ENCODE peak calls at places on chromosomes 5 and 9, in seven cellular contexts. One of them, this sample, is unnamed.

GRCh38 chr9:19201899-19202891 is 28.3 kb upstream of the DENND4C start:
- DNase-seq in GM12878: no peak
- DNase-seq in heart left ventricle: no peak
- DNase-seq in left ventricle myocardium inferior: no peak
- DNase-seq in mammary epithelial cell: no peak
- DNase-seq in adrenal gland: peak; percentile 43
- DNase-seq in GM06990: no peak
- DNase-seq in this sample: peak; percentile 78

GRCh38 chr5:56457887-56458451 is 224.8 kb upstream of the ANKRD55 start:
- DNase-seq in GM12878: no peak
- DNase-seq in heart left ventricle: no peak
- DNase-seq in left ventricle myocardium inferior: peak; percentile 29
- DNase-seq in mammary epithelial cell: no peak
- DNase-seq in adrenal gland: peak; percentile 76
- DNase-seq in GM06990: no peak
- DNase-seq in this sample: no peak

GRCh38 chr9:111853450-111853827 is 43.2 kb upstream of the UGCG start:
- DNase-seq in GM12878: no peak
- DNase-seq in heart left ventricle: no peak
- DNase-seq in left ventricle myocardium inferior: no peak
- DNase-seq in mammary epithelial cell: no peak
- DNase-seq in adrenal gland: no peak
- DNase-seq in GM06990: no peak
- DNase-seq in this sample: no peak

GRCh38 chr9:83536332-83536731 is 1.9 kb downstream of the FRMD3 start:
- DNase-seq in GM12878: no peak
- DNase-seq in heart left ventricle: no peak
- DNase-seq in left ventricle myocardium inferior: no peak
- DNase-seq in mammary epithelial cell: no peak
- DNase-seq in adrenal gland: no peak
- DNase-seq in GM06990: no peak
- DNase-seq in this sample: no peak

GRCh38 chr5:157245477-157245876 is 20.4 kb upstream of the CYFIP2 start:
- DNase-seq in GM12878: no peak
- DNase-seq in heart left ventricle: no peak
- DNase-seq in left ventricle myocardium inferior: no peak
- DNase-seq in mammary epithelial cell: no peak
- DNase-seq in adrenal gland: no peak
- DNase-seq in GM06990: no peak
- DNase-seq in this sample: no peak

GRCh38 chr9:88954073-88954472 is 37.2 kb upstream of the S1PR3 start:
- DNase-seq in GM12878: no peak
- DNase-seq in heart left ventricle: no peak
- DNase-seq in left ventricle myocardium inferior: no peak
- DNase-seq in mammary epithelial cell: peak; percentile 62
- DNase-seq in adrenal gland: no peak
- DNase-seq in GM06990: no peak
- DNase-seq in this sample: no peak

GRCh38 chr5:32505718-32506117 is 61.2 kb upstream of the ZFR start:
- DNase-seq in GM12878: no peak
- DNase-seq in heart left ventricle: no peak
- DNase-seq in left ventricle myocardium inferior: no peak
- DNase-seq in mammary epithelial cell: peak; percentile 31
- DNase-seq in adrenal gland: no peak
- DNase-seq in GM06990: no peak
- DNase-seq in this sample: peak; percentile 33

GRCh38 chr5:176892663-176893062 is 6.5 kb downstream of the HK3 start:
- DNase-seq in GM12878: no peak
- DNase-seq in heart left ventricle: no peak
- DNase-seq in left ventricle myocardium inferior: no peak
- DNase-seq in mammary epithelial cell: no peak
- DNase-seq in adrenal gland: no peak
- DNase-seq in GM06990: no peak
- DNase-seq in this sample: no peak

GRCh38 chr5:60023255-60023654 is 129.7 kb upstream of the PDE4D start:
- DNase-seq in GM12878: no peak
- DNase-seq in heart left ventricle: no peak
- DNase-seq in left ventricle myocardium inferior: no peak
- DNase-seq in mammary epithelial cell: no peak
- DNase-seq in adrenal gland: no peak
- DNase-seq in GM06990: no peak
- DNase-seq in this sample: no peak

GRCh38 chr5:147750065-147750464 is 32.5 kb downstream of the JAKMIP2 start:
- DNase-seq in GM12878: no peak
- DNase-seq in heart left ventricle: no peak
- DNase-seq in left ventricle myocardium inferior: no peak
- DNase-seq in mammary epithelial cell: no peak
- DNase-seq in adrenal gland: no peak
- DNase-seq in GM06990: no peak
- DNase-seq in this sample: no peak

GRCh38 chr5:1401681-1402096 is 43.6 kb downstream of the SLC6A3 start:
- DNase-seq in GM12878: no peak
- DNase-seq in heart left ventricle: no peak
- DNase-seq in left ventricle myocardium inferior: peak; percentile 11
- DNase-seq in mammary epithelial cell: no peak
- DNase-seq in adrenal gland: no peak
- DNase-seq in GM06990: no peak
- DNase-seq in this sample: no peak

GRCh38 chr5:22242532-22242931 is 610.6 kb downstream of the CDH12 start:
- DNase-seq in GM12878: no peak
- DNase-seq in heart left ventricle: no peak
- DNase-seq in left ventricle myocardium inferior: no peak
- DNase-seq in mammary epithelial cell: no peak
- DNase-seq in adrenal gland: no peak
- DNase-seq in GM06990: no peak
- DNase-seq in this sample: no peak

GRCh38 chr5:104096451-104096850 is 533.9 kb upstream of the NUDT12 start:
- DNase-seq in GM12878: no peak
- DNase-seq in heart left ventricle: no peak
- DNase-seq in left ventricle myocardium inferior: no peak
- DNase-seq in mammary epithelial cell: no peak
- DNase-seq in adrenal gland: no peak
- DNase-seq in GM06990: no peak
- DNase-seq in this sample: no peak

GRCh38 chr5:20360243-20360642 is 372.2 kb upstream of the CDH18 start:
- DNase-seq in GM12878: no peak
- DNase-seq in heart left ventricle: no peak
- DNase-seq in left ventricle myocardium inferior: no peak
- DNase-seq in mammary epithelial cell: no peak
- DNase-seq in adrenal gland: peak; percentile 2
- DNase-seq in GM06990: no peak
- DNase-seq in this sample: no peak

GRCh38 chr9:131284856-131285255 is 4.7 kb upstream of the PLPP7 start:
- DNase-seq in GM12878: no peak
- DNase-seq in heart left ventricle: peak; percentile 24
- DNase-seq in left ventricle myocardium inferior: no peak
- DNase-seq in mammary epithelial cell: no peak
- DNase-seq in adrenal gland: no peak
- DNase-seq in GM06990: no peak
- DNase-seq in this sample: no peak

GRCh38 chr5:76104027-76104426 is 20.8 kb downstream of the SV2C start:
- DNase-seq in GM12878: no peak
- DNase-seq in heart left ventricle: no peak
- DNase-seq in left ventricle myocardium inferior: no peak
- DNase-seq in mammary epithelial cell: peak; percentile 25
- DNase-seq in adrenal gland: peak; percentile 33
- DNase-seq in GM06990: no peak
- DNase-seq in this sample: no peak

GRCh38 chr5:78716221-78716620 is 67.6 kb upstream of the LHFPL2 start:
- DNase-seq in GM12878: no peak
- DNase-seq in heart left ventricle: no peak
- DNase-seq in left ventricle myocardium inferior: no peak
- DNase-seq in mammary epithelial cell: no peak
- DNase-seq in adrenal gland: no peak
- DNase-seq in GM06990: no peak
- DNase-seq in this sample: no peak

GRCh38 chr5:100771181-100771580 is 131.9 kb downstream of the ST8SIA4 start:
- DNase-seq in GM12878: no peak
- DNase-seq in heart left ventricle: no peak
- DNase-seq in left ventricle myocardium inferior: no peak
- DNase-seq in mammary epithelial cell: no peak
- DNase-seq in adrenal gland: no peak
- DNase-seq in GM06990: no peak
- DNase-seq in this sample: no peak

GRCh38 chr5:180120221-180121101 is 48.9 kb upstream of the RNF130 start:
- DNase-seq in GM12878: no peak
- DNase-seq in heart left ventricle: no peak
- DNase-seq in left ventricle myocardium inferior: no peak
- DNase-seq in mammary epithelial cell: no peak
- DNase-seq in adrenal gland: no peak
- DNase-seq in GM06990: no peak
- DNase-seq in this sample: no peak

GRCh38 chr5:10632110-10632903 is 68.4 kb downstream of the ANKRD33B start:
- DNase-seq in GM12878: peak; percentile 92
- DNase-seq in heart left ventricle: no peak
- DNase-seq in left ventricle myocardium inferior: no peak
- DNase-seq in mammary epithelial cell: no peak
- DNase-seq in adrenal gland: peak; percentile 17
- DNase-seq in GM06990: peak; percentile 96
- DNase-seq in this sample: no peak

GRCh38 chr5:158541535-158541934 is 558.2 kb downstream of the EBF1 start:
- DNase-seq in GM12878: no peak
- DNase-seq in heart left ventricle: no peak
- DNase-seq in left ventricle myocardium inferior: no peak
- DNase-seq in mammary epithelial cell: no peak
- DNase-seq in adrenal gland: no peak
- DNase-seq in GM06990: no peak
- DNase-seq in this sample: no peak

GRCh38 chr5:122019936-122020590 is 58.0 kb downstream of the LOX start:
- DNase-seq in GM12878: no peak
- DNase-seq in heart left ventricle: no peak
- DNase-seq in left ventricle myocardium inferior: no peak
- DNase-seq in mammary epithelial cell: no peak
- DNase-seq in adrenal gland: no peak
- DNase-seq in GM06990: no peak
- DNase-seq in this sample: no peak

GRCh38 chr5:138246334-138246733 is 28.1 kb downstream of the GFRA3 start:
- DNase-seq in GM12878: no peak
- DNase-seq in heart left ventricle: no peak
- DNase-seq in left ventricle myocardium inferior: no peak
- DNase-seq in mammary epithelial cell: no peak
- DNase-seq in adrenal gland: no peak
- DNase-seq in GM06990: no peak
- DNase-seq in this sample: no peak

GRCh38 chr5:146993876-146994530 is 115.4 kb upstream of the PPP2R2B start:
- DNase-seq in GM12878: no peak
- DNase-seq in heart left ventricle: no peak
- DNase-seq in left ventricle myocardium inferior: no peak
- DNase-seq in mammary epithelial cell: peak; percentile 25
- DNase-seq in adrenal gland: peak; percentile 32
- DNase-seq in GM06990: no peak
- DNase-seq in this sample: no peak

DNA sequence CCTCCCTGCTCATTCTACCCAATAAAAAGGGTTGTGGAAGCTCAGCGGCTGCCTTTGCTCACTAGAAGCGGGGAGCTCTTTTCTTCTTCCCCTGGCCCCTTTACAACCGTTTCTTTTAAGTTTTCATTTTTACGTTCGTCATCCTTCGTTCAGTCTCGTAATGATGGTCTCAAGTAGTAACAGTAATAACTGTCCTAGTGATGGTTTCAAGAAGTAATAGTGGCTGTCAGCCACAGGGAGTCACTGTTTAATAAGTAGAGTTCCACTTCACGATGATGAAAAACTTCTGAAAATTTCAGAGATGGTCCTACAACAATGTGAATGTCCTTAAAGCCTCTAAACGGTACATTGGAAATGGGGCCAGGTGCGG is 6.2 kb downstream of the UGT3A2 start:
- DNase-seq in GM12878: no peak
- DNase-seq in heart left ventricle: no peak
- DNase-seq in left ventricle myocardium inferior: no peak
- DNase-seq in mammary epithelial cell: no peak
- DNase-seq in adrenal gland: no peak
- DNase-seq in GM06990: no peak
- DNase-seq in this sample: no peak
- TF ChIP-seq CTCF in GM12878: peak; percentile 26
- TF ChIP-seq CTCF in heart left ventricle: no peak
- TF ChIP-seq CTCF in left ventricle myocardium inferior: no peak
- TF ChIP-seq CTCF in mammary epithelial cell: no peak
- TF ChIP-seq CTCF in adrenal gland: peak; percentile 22
- TF ChIP-seq CTCF in GM06990: peak; percentile 40
- TF ChIP-seq CTCF in this sample: no peak

DNA sequence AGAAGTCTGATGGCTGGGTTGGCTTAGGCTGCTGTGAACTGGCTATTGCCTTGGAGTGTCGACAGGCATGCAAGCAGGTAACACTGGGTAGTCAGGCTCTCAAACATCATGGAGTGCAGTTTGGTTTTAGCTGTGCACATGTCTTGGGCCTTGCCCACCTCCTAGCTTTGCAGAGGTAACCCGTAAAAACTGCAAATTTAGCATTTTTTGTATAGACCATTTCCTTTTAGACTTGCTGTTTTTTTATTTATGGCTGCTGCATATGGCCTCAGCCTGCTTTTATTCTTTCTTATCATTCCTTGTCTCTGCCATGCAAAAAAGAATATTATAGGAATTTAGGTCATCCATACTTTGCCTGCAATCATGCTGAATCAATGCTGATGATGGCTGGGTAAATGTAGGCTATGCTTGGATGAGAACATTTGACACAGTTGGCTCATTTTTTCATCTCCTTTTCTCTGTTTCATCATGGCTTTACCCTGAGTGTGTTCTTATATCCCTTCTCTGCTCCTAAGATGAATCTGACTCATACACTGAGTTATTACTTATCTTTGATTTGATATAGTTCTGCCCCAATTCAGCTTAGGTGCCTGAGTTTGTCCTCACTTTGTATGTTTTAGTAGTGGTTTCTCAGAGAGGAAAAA is 27.2 kb downstream of the RECK start:
- DNase-seq in GM12878: no peak
- DNase-seq in heart left ventricle: no peak
- DNase-seq in left ventricle myocardium inferior: no peak
- DNase-seq in mammary epithelial cell: no peak
- DNase-seq in adrenal gland: no peak
- DNase-seq in GM06990: no peak
- DNase-seq in this sample: no peak
- H3K4me3 ChIP-seq in GM12878: no peak overlapping the region
- H3K4me3 ChIP-seq in heart left ventricle: no peak overlapping the region
- H3K4me3 ChIP-seq in left ventricle myocardium inferior: no peak overlapping the region
- H3K4me3 ChIP-seq in mammary epithelial cell: no peak overlapping the region
- H3K4me3 ChIP-seq in adrenal gland: no peak overlapping the region
- H3K4me3 ChIP-seq in GM06990: no peak overlapping the region
- H3K4me3 ChIP-seq in this sample: no peak overlapping the region

DNA sequence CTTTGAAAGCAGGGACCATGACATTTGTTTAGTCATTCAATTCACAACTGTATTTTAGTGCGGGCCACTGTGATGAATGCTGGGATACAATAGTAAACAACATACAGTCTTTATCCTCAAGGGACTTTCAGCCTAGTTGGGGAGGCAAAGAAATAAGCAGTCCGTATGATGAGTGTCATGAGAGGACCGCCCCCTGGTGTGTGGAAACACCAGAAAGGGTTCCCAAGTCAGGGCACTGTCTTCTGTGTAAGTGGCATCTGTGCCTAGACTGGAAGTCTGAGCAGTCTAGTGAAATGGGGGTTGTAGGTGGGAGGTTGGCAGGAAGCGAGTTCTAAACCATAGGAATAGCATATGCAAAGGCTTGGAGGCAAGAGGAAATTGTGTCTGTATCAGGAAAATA is 6.8 kb downstream of the C9orf43 start:
- DNase-seq in GM12878: no peak
- DNase-seq in heart left ventricle: no peak
- DNase-seq in left ventricle myocardium inferior: no peak
- DNase-seq in mammary epithelial cell: no peak
- DNase-seq in adrenal gland: no peak
- DNase-seq in GM06990: no peak
- DNase-seq in this sample: no peak
- TF ChIP-seq CTCF in GM12878: no peak
- TF ChIP-seq CTCF in heart left ventricle: no peak
- TF ChIP-seq CTCF in left ventricle myocardium inferior: no peak
- TF ChIP-seq CTCF in mammary epithelial cell: no peak
- TF ChIP-seq CTCF in adrenal gland: no peak
- TF ChIP-seq CTCF in GM06990: no peak
- TF ChIP-seq CTCF in this sample: no peak

GRCh38 chr9:14311940-14312572 is 1.9 kb downstream of the NFIB start:
- DNase-seq in GM12878: no peak
- DNase-seq in heart left ventricle: no peak
- DNase-seq in left ventricle myocardium inferior: no peak
- DNase-seq in mammary epithelial cell: peak; percentile 50
- DNase-seq in adrenal gland: no peak
- DNase-seq in GM06990: no peak
- DNase-seq in this sample: no peak
- H3K4me3 ChIP-seq in GM12878: no peak overlapping the region
- H3K4me3 ChIP-seq in heart left ventricle: peak overlapping the region; percentile 84
- H3K4me3 ChIP-seq in left ventricle myocardium inferior: peak overlapping the region; percentile 80
- H3K4me3 ChIP-seq in mammary epithelial cell: peak overlapping the region; percentile 95
- H3K4me3 ChIP-seq in adrenal gland: peak overlapping the region; percentile 79
- H3K4me3 ChIP-seq in GM06990: no peak overlapping the region
- H3K4me3 ChIP-seq in this sample: peak overlapping the region; percentile 63